ENCODE peak calls at places on chromosome 13, in seven cellular contexts. M is GM23338, C is stomach, R is mammary epithelial cell, B is AG10803, Y is progenitor cell of endocrine pancreas, P is mesothelial cell of epicardium. K is an unnamed sample.

GRCh38 chr13:102012299-102013293 is 389.3 kb downstream of the FGF14 start:
- DNase-seq in C (no peak), B (no peak), R (no peak), M (no peak), Y (no peak), P (no peak), K (no peak)

GRCh38 chr13:33004454-33004853 is 11.8 kb upstream of the KL start:
- DNase-seq in R (no peak), Y (no peak), B (no peak), M (peak), P (no peak), C (no peak), K (no peak)

GRCh38 chr13:50403311-50403710 is 388.1 kb downstream of the KCNRG start:
- DNase-seq in M (no peak), P (no peak), C (peak), R (no peak), B (no peak), Y (no peak), K (no peak)

GRCh38 chr13:45851171-45851889 is at the start of gene SIAH3:
- DNase-seq in C (no peak), M (peak), P (peak), R (peak), B (no peak), Y (no peak), K (no peak)

GRCh38 chr13:91133941-91134772 is 213.3 kb upstream of the MIR17HG start:
- DNase-seq in B (peak), M (peak), R (peak), C (peak), P (no peak), Y (peak), K (no peak)

GRCh38 chr13:94901070-94901469 is 188.7 kb upstream of the SOX21 start:
- DNase-seq in R (no peak), B (no peak), M (no peak), P (no peak), C (no peak), Y (no peak), K (no peak)

GRCh38 chr13:20512042-20512683 is 13.5 kb downstream of the CRYL1 start:
- DNase-seq in M (peak), P (no peak), B (no peak), R (no peak), C (no peak), Y (no peak), K (no peak)

GRCh38 chr13:74006666-74007065 is 127.5 kb downstream of the KLF12 start:
- DNase-seq in B (no peak), C (no peak), M (no peak), Y (no peak), P (no peak), R (peak), K (no peak)

GRCh38 chr13:102710261-102710679 is 15.4 kb upstream of the METTL21C start:
- DNase-seq in Y (no peak), C (no peak), P (no peak), R (no peak), M (no peak), B (peak), K (no peak)

GRCh38 chr13:113393572-113394503 is 29.9 kb upstream of the GRTP1 start:
- DNase-seq in M (peak), B (peak), R (peak), Y (peak), P (peak), C (peak), K (peak)

GRCh38 chr13:41708648-41709175 is 251.4 kb downstream of the RGCC start:
- DNase-seq in M (peak), B (peak), R (no peak), C (no peak), P (no peak), Y (no peak), K (no peak)

GRCh38 chr13:113114511-113115362 is 7.9 kb upstream of the F10 start:
- DNase-seq in Y (peak), R (no peak), P (no peak), C (peak), M (no peak), B (no peak), K (no peak)

GRCh38 chr13:48504606-48505369 is 28.1 kb downstream of the RCBTB2 start:
- DNase-seq in P (no peak), M (peak), Y (no peak), C (no peak), B (no peak), R (peak), K (no peak)

GRCh38 chr13:34869737-34870136 is 72.3 kb upstream of the NBEA start:
- DNase-seq in Y (no peak), R (no peak), B (no peak), P (no peak), C (no peak), M (no peak), K (no peak)

GRCh38 chr13:30736461-30736860 is 1.1 kb downstream of the ALOX5AP start:
- DNase-seq in Y (no peak), C (no peak), P (no peak), B (no peak), M (no peak), R (no peak), K (no peak)

GRCh38 chr13:106597759-106598395 is 29.9 kb upstream of the ARGLU1 start:
- DNase-seq in P (no peak), R (no peak), M (no peak), B (no peak), Y (no peak), C (no peak), K (no peak)

GRCh38 chr13:20702945-20703784 is at the start of gene IL17D:
- DNase-seq in P (peak), R (peak), C (no peak), B (no peak), Y (peak), M (peak), K (no peak)

GRCh38 chr13:33264620-33264978 is 21.0 kb downstream of the STARD13 start:
- DNase-seq in B (no peak), M (no peak), R (no peak), Y (no peak), C (no peak), P (no peak), K (no peak)

GRCh38 chr13:51587372-51587771 is 3.1 kb downstream of the WDFY2 start:
- DNase-seq in C (no peak), R (no peak), Y (no peak), B (no peak), P (no peak), M (no peak), K (no peak)

GRCh38 chr13:24212674-24213073 is 52.2 kb downstream of the SPATA13 start:
- DNase-seq in B (no peak), P (no peak), C (no peak), Y (no peak), M (peak), R (no peak), K (no peak)

GRCh38 chr13:106011600-106011999 is 523.9 kb downstream of the EFNB2 start:
- DNase-seq in M (no peak), C (no peak), P (no peak), B (no peak), R (no peak), Y (no peak), K (no peak)

GRCh38 chr13:48456546-48456945 is 43.6 kb upstream of the LPAR6 start:
- DNase-seq in P (no peak), C (no peak), Y (no peak), R (no peak), M (no peak), B (no peak), K (no peak)

GRCh38 chr13:24087611-24088235 is 72.8 kb upstream of the SPATA13 start:
- DNase-seq in B (no peak), Y (no peak), M (no peak), C (peak), R (no peak), P (no peak), K (no peak)

GRCh38 chr13:62687727-62688126 is 1272.1 kb upstream of the PCDH20 start:
- DNase-seq in M (peak), B (no peak), C (no peak), R (no peak), Y (no peak), P (no peak), K (no peak)

GRCh38 chr13:30009411-30009810 is 159.0 kb upstream of the UBL3 start:
- DNase-seq in B (no peak), P (no peak), R (peak), M (no peak), Y (no peak), C (no peak), K (no peak)

GRCh38 chr13:52832268-52832667 is 16.2 kb downstream of the PCDH8 start:
- DNase-seq in M (no peak), C (no peak), B (no peak), R (no peak), P (no peak), Y (no peak), K (no peak)

GRCh38 chr13:76871332-76871945 is 14.8 kb downstream of the KCTD12 start:
- DNase-seq in R (no peak), C (no peak), P (no peak), B (no peak), Y (no peak), M (no peak), K (no peak)

GRCh38 chr13:21047591-21048282 is 13.6 kb downstream of the LATS2 start:
- DNase-seq in R (no peak), P (no peak), C (no peak), B (peak), M (no peak), Y (no peak), K (no peak)

GRCh38 chr13:36788276-36788675 is 30.7 kb upstream of the RFXAP start:
- DNase-seq in P (no peak), Y (no peak), M (no peak), R (peak), C (no peak), B (peak), K (no peak)

GRCh38 chr13:110447058-110447511 is 114.4 kb downstream of the RAB20 start:
- DNase-seq in C (no peak), B (peak), M (no peak), Y (no peak), R (no peak), P (no peak), K (no peak)

GRCh38 chr13:25132021-25132420 is 36.1 kb downstream of the PABPC3 start:
- DNase-seq in M (peak), Y (no peak), R (no peak), P (no peak), B (no peak), C (no peak), K (no peak)

GRCh38 chr13:19618925-19619324 is 14.5 kb upstream of the MPHOSPH8 start:
- DNase-seq in C (no peak), R (no peak), Y (no peak), P (no peak), M (peak), B (peak), K (no peak)

GRCh38 chr13:30346159-30346788 is 38.9 kb upstream of the KATNAL1 start:
- DNase-seq in B (no peak), C (peak), Y (no peak), M (no peak), P (no peak), R (peak), K (no peak)

GRCh38 chr13:111855016-111855590 is 211.8 kb upstream of the SOX1 start:
- DNase-seq in B (no peak), C (no peak), R (no peak), M (no peak), Y (no peak), P (no peak), K (no peak)
- TF ChIP-seq CTCF in B (no peak), C (no peak), R (no peak), M (no peak), Y (no peak), P (no peak), K (no peak)

DNA sequence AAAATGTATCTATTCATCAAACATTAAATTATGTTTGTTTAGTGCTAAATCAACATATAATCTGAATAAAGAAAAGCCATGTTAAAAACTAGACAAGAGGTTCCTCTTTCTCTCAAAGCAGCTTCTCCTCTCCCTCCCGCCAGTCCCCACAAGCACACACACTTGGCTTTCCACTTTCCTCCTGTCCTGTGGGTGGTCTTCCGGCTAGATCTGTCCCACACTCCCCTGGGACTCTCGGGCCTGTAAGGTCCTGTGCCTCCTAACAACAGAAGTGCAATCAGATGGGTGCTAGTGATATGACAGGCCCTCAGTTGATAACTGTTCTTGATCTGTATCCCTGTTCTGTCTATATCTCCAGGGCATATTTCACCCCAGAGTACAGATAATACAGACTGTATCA is 45.6 kb upstream of the RAP2A start:
- DNase-seq in C (no peak), M (no peak), R (no peak), B (no peak), Y (no peak), P (no peak), K (no peak)
- TF ChIP-seq CTCF in C (no peak), M (no peak), R (no peak), B (no peak), Y (no peak), P (no peak), K (no peak)

DNA sequence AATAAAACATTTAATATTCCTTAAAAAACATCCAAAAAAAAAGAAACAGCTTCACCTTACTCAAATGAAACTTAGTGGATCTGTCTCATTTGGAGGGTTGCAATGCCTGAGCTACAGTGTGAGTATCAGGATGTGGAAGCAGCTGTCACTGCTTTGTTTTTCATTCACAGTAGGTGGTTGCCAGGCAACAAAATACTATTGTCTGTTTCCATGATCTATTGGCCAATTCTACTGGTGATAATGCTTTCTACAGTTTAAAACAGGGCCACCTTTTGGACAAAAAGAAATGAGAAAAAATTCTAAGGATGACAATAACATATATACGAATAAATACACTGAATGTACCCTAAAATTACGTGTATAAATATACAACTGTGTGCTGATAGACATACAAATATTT is 3.0 kb downstream of the ENOX1 start:
- DNase-seq in R (peak), Y (no peak), B (peak), C (no peak), M (peak), P (no peak), K (no peak)
- TF ChIP-seq CTCF in R (no peak), Y (no peak), B (no peak), C (no peak), M (no peak), P (no peak), K (no peak)

DNA sequence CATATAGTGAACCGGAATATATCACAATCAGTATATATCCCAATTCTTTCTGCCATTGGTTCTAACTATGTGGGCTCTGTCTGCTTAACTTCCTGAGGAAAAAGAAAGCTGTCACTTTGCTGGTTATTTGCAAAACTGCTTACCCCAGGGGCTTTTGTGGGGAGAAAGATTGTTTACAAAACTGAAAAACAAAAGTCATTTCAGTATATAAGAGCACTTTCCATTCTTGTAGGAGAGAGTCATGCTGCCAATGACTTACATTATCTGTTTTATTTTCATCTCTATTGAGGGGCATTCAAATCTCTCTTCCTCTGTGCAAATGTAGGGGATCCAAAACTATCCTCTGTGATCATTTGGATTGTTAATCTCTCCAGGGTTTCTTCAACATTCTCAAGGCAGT is 3.2 kb upstream of the HS6ST3 start:
- DNase-seq in R (no peak), M (no peak), Y (no peak), P (no peak), B (no peak), C (no peak), K (no peak)
- TF ChIP-seq CTCF in R (no peak), M (no peak), Y (no peak), P (no peak), B (no peak), C (no peak), K (no peak)

DNA sequence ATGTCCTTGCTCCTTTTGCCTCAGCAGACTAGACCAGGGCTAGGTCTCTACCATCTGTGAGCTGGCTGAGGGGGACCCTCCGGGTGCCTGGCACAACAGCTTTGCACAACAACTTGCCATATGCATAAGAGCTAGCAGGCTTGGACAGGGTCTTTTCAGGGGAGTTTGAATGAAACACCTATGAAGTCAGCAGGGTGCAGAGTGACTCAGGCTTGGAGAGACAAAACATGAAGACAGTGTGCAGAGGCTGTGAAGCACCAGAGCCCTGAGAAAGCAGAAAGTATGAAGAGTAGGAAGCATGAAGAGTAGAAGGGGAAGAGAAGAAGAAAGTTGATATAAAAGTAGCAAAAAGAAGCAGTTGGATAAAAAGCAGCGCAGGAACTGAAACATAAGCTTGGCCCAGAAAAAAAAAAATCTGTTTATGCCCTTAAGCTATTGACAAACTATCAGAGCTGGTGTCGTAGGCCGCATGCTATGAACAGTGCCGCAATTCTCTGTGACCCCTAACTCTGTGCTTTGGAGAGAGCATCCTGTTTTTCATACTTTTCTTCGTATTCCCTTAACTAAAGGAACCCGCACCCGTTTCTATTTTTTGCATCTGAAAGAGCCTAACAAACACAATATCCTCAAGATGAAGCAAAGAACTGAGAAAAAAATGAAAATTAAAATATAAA is 52.7 kb upstream of the FAM216B start:
- DNase-seq in M (no peak), R (peak), Y (no peak), C (no peak), B (no peak), P (no peak), K (no peak)
- TF ChIP-seq CTCF in M (no peak), R (no peak), Y (no peak), C (no peak), B (no peak), P (no peak), K (no peak)

DNA sequence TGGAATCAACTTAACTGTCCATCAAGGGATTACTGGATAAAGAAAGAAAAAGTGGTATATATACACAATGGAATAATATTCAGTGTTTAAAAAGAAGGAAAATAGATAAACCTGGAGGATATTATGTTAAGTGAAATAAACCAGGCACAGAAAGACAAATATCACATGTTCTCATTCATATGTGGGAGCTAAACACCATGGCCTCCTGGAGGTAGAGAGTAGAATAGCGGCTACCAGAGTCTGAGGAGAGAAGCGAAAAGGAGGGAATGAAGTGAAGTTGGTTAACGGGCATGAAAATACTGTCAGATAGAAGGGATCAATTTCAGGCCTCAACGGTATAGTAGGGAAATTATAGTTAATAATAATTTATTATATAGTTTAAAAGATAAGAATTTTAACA is 147.5 kb upstream of the OBI1 start:
- DNase-seq in R (no peak), M (peak), B (no peak), C (no peak), P (no peak), Y (no peak), K (no peak)
- TF ChIP-seq CTCF in R (peak), M (peak), B (no peak), C (no peak), P (no peak), Y (peak), K (no peak)

GRCh38 chr13:59542303-59542702 is 621.4 kb downstream of the DIAPH3 start:
- DNase-seq in R (no peak), Y (no peak), C (no peak), B (no peak), P (no peak), M (no peak), K (no peak)

GRCh38 chr13:59545007-59545406 is 618.7 kb downstream of the DIAPH3 start:
- DNase-seq in M (peak), P (no peak), R (no peak), Y (no peak), B (no peak), C (no peak), K (no peak)

GRCh38 chr13:59546178-59546577 is 617.5 kb downstream of the DIAPH3 start:
- DNase-seq in Y (no peak), R (no peak), M (no peak), B (no peak), P (no peak), C (no peak), K (no peak)

GRCh38 chr13:59543418-59543817 is 620.3 kb downstream of the DIAPH3 start:
- DNase-seq in M (no peak), C (no peak), B (no peak), R (no peak), Y (no peak), P (no peak), K (no peak)

GRCh38 chr13:59547950-59548349 is 615.8 kb downstream of the DIAPH3 start:
- DNase-seq in Y (no peak), R (no peak), B (no peak), P (no peak), C (no peak), M (no peak), K (no peak)
- TF ChIP-seq CTCF in Y (no peak), R (no peak), B (no peak), P (no peak), C (no peak), M (no peak), K (no peak)

DNA sequence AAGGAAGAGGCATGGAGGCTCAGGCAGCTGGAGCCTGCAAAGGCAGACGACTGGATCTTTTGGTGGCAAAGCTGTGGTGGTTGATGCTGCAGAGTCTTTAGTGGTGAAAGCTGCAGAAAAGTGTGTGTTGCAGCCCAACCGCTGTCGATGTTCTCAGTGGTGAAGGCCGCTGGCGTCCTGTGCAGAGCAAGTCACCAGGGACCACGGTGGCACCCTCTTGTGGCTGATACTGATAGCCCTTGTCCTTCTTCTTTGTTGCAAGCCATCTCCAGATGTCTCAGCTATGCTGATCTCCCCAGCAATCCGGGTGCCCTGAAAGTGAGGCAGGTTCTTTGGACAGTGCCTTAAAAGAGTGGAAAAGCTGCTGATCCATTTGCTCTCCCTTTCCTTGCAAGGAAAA is 610.9 kb upstream of the PCDH9 start:
- DNase-seq in Y (no peak), C (no peak), R (no peak), B (no peak), P (no peak), M (peak), K (no peak)
- TF ChIP-seq CTCF in Y (no peak), C (no peak), R (no peak), B (no peak), P (no peak), M (peak), K (no peak)

GRCh38 chr13:69585656-69586055 is 522.0 kb upstream of the ATXN8OS start:
- DNase-seq in P (no peak), B (no peak), C (no peak), R (no peak), M (peak), Y (no peak), K (no peak)
- TF ChIP-seq CTCF in P (no peak), B (no peak), C (no peak), R (peak), M (peak), Y (peak), K (no peak)